ENCODE peak calls at places on chromosomes 16 and 17, in nine cellular contexts. D is GM06990, B is choroid plexus epithelial cell, V is testis, Y is heart left ventricle, R is left ventricle myocardium inferior, Z is astrocyte of the spinal cord, G is AG09309, A is lung. U is an unnamed sample.
A peak's percentile ranks its signal among the peaks of the same experiment; 100 is the strongest.

GRCh38 chr16:85473909-85474640 is 139.0 kb upstream of the GSE1 start:
- DNase-seq in B (no peak), V (peak; percentile 42), Y (no peak), R (no peak), D (no peak), A (no peak), Z (no peak), G (no peak), U (peak; percentile 12)

GRCh38 chr16:64478258-64478906 is 643.5 kb downstream of the CDH11 start:
- DNase-seq in V (no peak), Z (peak; percentile 91), R (no peak), Y (no peak), G (peak; percentile 67), A (peak; percentile 53), B (peak; percentile 91), D (no peak), U (peak; percentile 45)

GRCh38 chr16:84788968-84789371 is 30.8 kb upstream of the CRISPLD2 start:
- DNase-seq in G (peak; percentile 94), A (no peak), Y (no peak), D (no peak), Z (no peak), V (no peak), B (no peak), R (no peak), U (peak; percentile 98)

GRCh38 chr17:71910002-71910401 is 210.8 kb upstream of the SOX9 start:
- DNase-seq in Z (no peak), A (no peak), G (no peak), B (no peak), Y (no peak), V (no peak), R (no peak), D (no peak), U (no peak)

GRCh38 chr17:78148286-78149016 is 2.3 kb downstream of the C17orf99 start:
- DNase-seq in Y (no peak), R (no peak), V (no peak), B (no peak), G (no peak), A (no peak), Z (no peak), D (no peak), U (no peak)

GRCh38 chr17:9329251-9329921 is 246.2 kb downstream of the STX8 start:
- DNase-seq in V (no peak), B (no peak), Z (no peak), Y (peak; percentile 33), D (no peak), R (peak; percentile 19), A (no peak), G (no peak), U (no peak)

GRCh38 chr16:13397126-13397525 is 495.7 kb downstream of the SHISA9 start:
- DNase-seq in V (no peak), D (no peak), G (no peak), Z (no peak), A (no peak), Y (no peak), R (no peak), B (no peak), U (no peak)

GRCh38 chr16:23843143-23843542 is 7.4 kb downstream of the PRKCB start:
- DNase-seq in R (no peak), Z (no peak), B (no peak), G (no peak), A (no peak), V (no peak), Y (no peak), D (peak; percentile 67), U (no peak)

GRCh38 chr17:50955160-50955559 is 89.0 kb upstream of the TOB1 start:
- DNase-seq in Y (no peak), R (no peak), D (no peak), Z (no peak), G (no peak), B (no peak), V (no peak), A (peak; percentile 27), U (no peak)

GRCh38 chr16:78292726-78293380 is 193.4 kb downstream of the WWOX start:
- DNase-seq in G (no peak), D (no peak), A (peak; percentile 32), B (no peak), V (no peak), R (no peak), Z (no peak), Y (no peak), U (no peak)

GRCh38 chr16:21301895-21302291 is 23.8 kb upstream of the CRYM start:
- DNase-seq in Y (no peak), D (no peak), Z (peak; percentile 48), B (peak; percentile 16), R (no peak), G (no peak), V (no peak), A (no peak), U (peak; percentile 25)

GRCh38 chr16:21300309-21301167 is 22.4 kb upstream of the CRYM start:
- DNase-seq in Z (peak; percentile 99), G (peak; percentile 99), B (peak; percentile 100), D (peak; percentile 68), V (peak; percentile 98), R (peak; percentile 87), Y (peak; percentile 95), A (peak; percentile 97), U (peak; percentile 100)

GRCh38 chr16:21302898-21303528 is 24.9 kb upstream of the CRYM start:
- DNase-seq in G (peak; percentile 52), V (no peak), A (no peak), Y (no peak), R (no peak), Z (peak; percentile 55), D (no peak), B (peak; percentile 86), U (peak; percentile 98)

GRCh38 chr16:21302454-21302853 is 24.4 kb upstream of the CRYM start:
- DNase-seq in G (no peak), Y (no peak), Z (no peak), D (no peak), B (peak; percentile 8), R (no peak), V (no peak), A (no peak), U (peak; percentile 29)

GRCh38 chr16:21301168-21301894 is 23.2 kb upstream of the CRYM start:
- DNase-seq in Z (peak; percentile 73), A (peak; percentile 73), V (peak; percentile 82), D (peak; percentile 85), Y (peak; percentile 64), G (no peak), B (peak; percentile 65), R (peak; percentile 68), U (peak; percentile 74)
- TF ChIP-seq CTCF in Z (peak; percentile 25), A (no peak), V (no peak), D (no peak), Y (no peak), G (peak; percentile 2), B (peak; percentile 23), R (peak; percentile 39), U (no peak)

GRCh38 chr17:75511270-75511609 is 4.1 kb downstream of the CASKIN2 start:
- DNase-seq in D (no peak), Y (no peak), V (no peak), A (no peak), Z (no peak), B (no peak), G (no peak), R (no peak), U (no peak)

GRCh38 chr17:75514299-75515228 is 773 bp downstream of the CASKIN2 start:
- DNase-seq in Y (peak; percentile 50), R (no peak), V (no peak), D (no peak), Z (no peak), A (peak; percentile 38), B (no peak), G (no peak), U (no peak)

GRCh38 chr17:75513667-75514052 is 1.7 kb downstream of the CASKIN2 start:
- DNase-seq in A (no peak), G (no peak), D (no peak), R (no peak), V (no peak), B (no peak), Z (no peak), Y (no peak), U (no peak)

GRCh38 chr17:75511610-75512575 is 3.4 kb downstream of the CASKIN2 start:
- DNase-seq in Y (peak; percentile 79), D (no peak), G (no peak), Z (no peak), V (no peak), A (peak; percentile 84), B (peak; percentile 22), R (peak; percentile 62), U (no peak)

GRCh38 chr17:75512946-75513666 is 2.2 kb downstream of the CASKIN2 start:
- DNase-seq in G (no peak), A (no peak), D (no peak), R (no peak), B (peak; percentile 47), Y (no peak), Z (no peak), V (no peak), U (peak; percentile 46)
- H3K4me3 ChIP-seq in G (no peak overlapping the region), A (peak overlapping the region; percentile 61), D (no peak overlapping the region), R (peak overlapping the region; percentile 95), B (no peak overlapping the region), Y (peak overlapping the region; percentile 77), Z (no peak overlapping the region), V (no peak overlapping the region), U (no peak overlapping the region)

GRCh38 chr17:82321947-82322466 is 4.6 kb upstream of the CD7 start:
- DNase-seq in V (no peak), B (no peak), Y (no peak), A (no peak), R (no peak), D (no peak), G (no peak), Z (no peak), U (no peak)

GRCh38 chr17:82320956-82321927 is 3.8 kb upstream of the CD7 start:
- DNase-seq in D (peak; percentile 52), Z (no peak), G (no peak), A (no peak), B (no peak), V (peak; percentile 31), Y (no peak), R (no peak), U (no peak)

GRCh38 chr17:82318772-82319606 is 1.6 kb upstream of the CD7 start:
- DNase-seq in Y (no peak), G (no peak), B (no peak), V (no peak), A (no peak), Z (no peak), D (no peak), R (no peak), U (no peak)

GRCh38 chr17:82319619-82320062 is 2.2 kb upstream of the CD7 start:
- DNase-seq in Y (no peak), B (no peak), D (no peak), V (no peak), G (no peak), R (no peak), Z (no peak), A (no peak), U (no peak)

GRCh38 chr17:82320140-82320840 is 2.9 kb upstream of the CD7 start:
- DNase-seq in A (no peak), G (no peak), R (no peak), V (no peak), B (no peak), D (no peak), Y (no peak), Z (no peak), U (no peak)
- TF ChIP-seq CTCF in A (no peak), G (no peak), R (no peak), V (no peak), B (no peak), D (no peak), Y (no peak), Z (no peak), U (no peak)

DNA sequence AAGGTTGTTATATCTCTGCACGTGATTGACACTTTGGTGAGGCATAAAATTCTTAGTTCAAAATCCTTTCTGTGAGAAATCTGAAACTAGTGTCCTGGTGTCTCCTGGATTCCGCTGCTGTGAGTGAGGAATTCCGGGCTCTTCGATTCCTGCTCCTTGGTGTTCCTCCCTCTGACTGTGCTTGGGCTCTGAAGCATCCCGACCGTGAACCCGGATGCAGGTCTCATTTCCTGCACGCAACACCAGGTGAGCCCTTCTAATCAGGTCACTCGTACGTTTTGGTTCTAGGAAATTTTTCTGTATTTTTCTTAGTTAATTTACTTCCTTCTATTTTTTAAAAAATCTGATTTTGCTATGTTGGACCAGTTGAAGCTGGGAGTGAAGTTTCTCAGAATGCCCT is 101.1 kb upstream of the METRNL start:
- DNase-seq in Z (no peak), B (no peak), R (no peak), D (no peak), Y (no peak), V (peak; percentile 12), A (no peak), G (no peak), U (no peak)
- H3K4me3 ChIP-seq in Z (no peak overlapping the region), B (no peak overlapping the region), R (no peak overlapping the region), D (no peak overlapping the region), Y (no peak overlapping the region), V (no peak overlapping the region), A (no peak overlapping the region), G (no peak overlapping the region), U (no peak overlapping the region)

U was measured in fibroblast of mammary gland.